ENCODE peak calls at places on chromosomes 4 and X, in four cellular contexts. T is heart right ventricle, V is AG04449, Q is Calu3. S is an unnamed sample.

GRCh38 chr4:119302073-119302832 is 19.7 kb downstream of the FABP2 start:
- DNase-seq in V (no peak), Q (no peak), T (no peak), S (no peak)

GRCh38 chr4:67483868-67484602 is 61.3 kb downstream of the CENPC start:
- DNase-seq in T (no peak), Q (no peak), V (peak), S (no peak)

GRCh38 chrX:139766545-139766983 is 58.6 kb upstream of the MCF2 start:
- DNase-seq in V (no peak), Q (no peak), T (no peak), S (no peak)

GRCh38 chr4:74555231-74555630 is 110.3 kb downstream of the AREG start:
- DNase-seq in T (no peak), Q (no peak), V (no peak), S (no peak)

GRCh38 chrX:22652596-22652995 is 347.2 kb upstream of the DDX53 start:
- DNase-seq in V (no peak), Q (peak), T (peak), S (no peak)

GRCh38 chrX:155857561-155857960 is 23.6 kb upstream of the VAMP7 start:
- DNase-seq in Q (peak), V (no peak), T (no peak), S (no peak)

GRCh38 chrX:106415276-106415895 is 196.4 kb upstream of the RADX start:
- DNase-seq in Q (peak), T (no peak), V (no peak), S (peak)

GRCh38 chr4:80129785-80130184 is 56.8 kb upstream of the ANTXR2 start:
- DNase-seq in V (no peak), T (no peak), Q (no peak), S (no peak)

GRCh38 chr4:71069063-71069462 is 75.6 kb downstream of the DCK start:
- DNase-seq in V (no peak), Q (no peak), T (no peak), S (no peak)

GRCh38 chr4:161828061-161828460 is 335.7 kb downstream of the FSTL5 start:
- DNase-seq in T (no peak), Q (no peak), V (no peak), S (no peak)

GRCh38 chr4:17613761-17614415 is 553 bp upstream of the MED28 start:
- DNase-seq in V (no peak), T (no peak), Q (peak), S (no peak)

GRCh38 chr4:33722254-33722653 is 2522.1 kb downstream of the ARAP2 start:
- DNase-seq in V (peak), Q (no peak), T (no peak), S (no peak)

GRCh38 chr4:54473077-54473545 is 184.6 kb upstream of the KIT start:
- DNase-seq in Q (no peak), T (no peak), V (no peak), S (no peak)

GRCh38 chrX:7127058-7127457 is 20.5 kb upstream of the STS start:
- DNase-seq in Q (no peak), V (no peak), T (no peak), S (no peak)

GRCh38 chrX:15055146-15055930 is 182.1 kb downstream of the MOSPD2 start:
- DNase-seq in V (peak), T (no peak), Q (no peak), S (no peak)

GRCh38 chr4:176187610-176188009 is 7.8 kb downstream of the SPATA4 start:
- DNase-seq in Q (no peak), V (no peak), T (no peak), S (no peak)

GRCh38 chr4:135418353-135418752 is 1216.8 kb upstream of the PABPC4L start:
- DNase-seq in T (no peak), Q (no peak), V (no peak), S (no peak)

GRCh38 chr4:110164251-110164650 is 34.2 kb downstream of the ELOVL6 start:
- DNase-seq in V (no peak), T (no peak), Q (no peak), S (no peak)

GRCh38 chr4:68077737-68078136 is 51.9 kb downstream of the TMPRSS11F start:
- DNase-seq in Q (no peak), T (no peak), V (no peak), S (no peak)

GRCh38 chr4:151331276-151332042 is 6.1 kb upstream of the SH3D19 start:
- DNase-seq in Q (no peak), T (no peak), V (no peak), S (no peak)

GRCh38 chr4:7041851-7042696 is 1.1 kb upstream of the TADA2B start:
- DNase-seq in V (no peak), T (peak), Q (peak), S (peak)

GRCh38 chrX:154797006-154797405 is 8.3 kb downstream of the MPP1 start:
- DNase-seq in T (no peak), V (no peak), Q (no peak), S (no peak)

GRCh38 chr4:150402968-150403367 is 179.0 kb upstream of the MAB21L2 start:
- DNase-seq in T (peak), V (no peak), Q (peak), S (no peak)

GRCh38 chr4:7727727-7728126 is 211.9 kb downstream of the AFAP1 start:
- DNase-seq in Q (no peak), V (no peak), T (no peak), S (no peak)

GRCh38 chr4:25552580-25553271 is 102.9 kb upstream of the SLC34A2 start:
- DNase-seq in T (peak), Q (peak), V (no peak), S (no peak)

GRCh38 chr4:2771264-2771663 is 15.1 kb upstream of the TNIP2 start:
- DNase-seq in Q (no peak), T (no peak), V (no peak), S (no peak)

GRCh38 chr4:80006935-80007744 is 65.9 kb downstream of the ANTXR2 start:
- DNase-seq in Q (no peak), T (no peak), V (no peak), S (no peak)

GRCh38 chr4:140257461-140258305 is 103.7 kb upstream of the MAML3 start:
- DNase-seq in V (no peak), T (no peak), Q (no peak), S (no peak)

GRCh38 chr4:31078661-31079060 is 358.5 kb downstream of the PCDH7 start:
- DNase-seq in V (no peak), T (no peak), Q (no peak), S (no peak)

GRCh38 chr4:174764105-174764729 is 64.8 kb downstream of the GLRA3 start:
- DNase-seq in V (peak), T (no peak), Q (no peak), S (no peak)

GRCh38 chr4:125388653-125389052 is 73.9 kb downstream of the FAT4 start:
- DNase-seq in V (peak), Q (no peak), T (no peak), S (no peak)

GRCh38 chrX:9416562-9417319 is 48.1 kb upstream of the TBL1X start:
- DNase-seq in T (no peak), Q (no peak), V (no peak), S (no peak)

GRCh38 chrX:114582264-114582632 is 1.6 kb upstream of the HTR2C start:
- DNase-seq in T (no peak), Q (no peak), V (no peak), S (no peak)

GRCh38 chrX:114581528-114582263 is 2.2 kb upstream of the HTR2C start:
- DNase-seq in Q (no peak), T (no peak), V (no peak), S (peak)

GRCh38 chrX:114582698-114583395 is 1.0 kb upstream of the HTR2C start:
- DNase-seq in Q (no peak), T (no peak), V (no peak), S (no peak)

GRCh38 chrX:114583646-114584433 is at the start of gene HTR2C:
- DNase-seq in T (no peak), Q (no peak), V (no peak), S (no peak)

GRCh38 chrX:114580336-114580735 is 3.5 kb upstream of the HTR2C start:
- DNase-seq in V (no peak), T (no peak), Q (no peak), S (no peak)
- TF ChIP-seq CTCF in V (no peak), T (no peak), Q (no peak), S (no peak)

DNA sequence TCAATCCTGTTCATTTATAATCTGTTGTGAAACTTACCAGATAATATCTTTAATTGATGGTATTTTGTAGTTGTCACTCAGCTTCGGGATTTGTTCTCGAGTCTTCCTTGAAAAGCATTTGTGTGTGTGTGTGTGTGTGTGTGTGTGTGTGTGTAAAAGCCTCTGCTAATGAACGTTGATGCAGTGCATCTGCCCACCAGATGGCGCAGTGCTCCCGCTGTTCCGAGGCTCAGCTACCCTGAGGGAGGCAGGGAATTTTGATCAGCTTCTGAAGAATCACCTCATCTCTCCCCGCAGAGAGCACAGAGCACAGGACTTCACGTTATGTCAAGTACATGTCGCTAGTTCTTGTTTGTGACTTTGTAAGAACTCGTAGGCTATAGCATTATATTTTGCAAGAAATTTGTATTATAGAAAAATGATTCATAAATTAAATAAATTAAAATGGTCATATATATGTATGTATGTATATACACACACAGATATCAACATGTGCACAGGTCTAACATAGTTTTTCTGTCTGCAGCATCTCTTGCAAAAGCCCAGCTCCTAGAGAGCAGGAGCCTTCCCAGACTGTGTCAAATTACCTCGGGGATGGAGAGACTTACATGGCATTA is 316.7 kb upstream of the IGFBP7 start:
- DNase-seq in V (peak), T (peak), Q (peak), S (peak)
- TF ChIP-seq CTCF in V (peak), T (peak), Q (no peak), S (peak)

GRCh38 chrX:86133761-86134160 is 14.5 kb upstream of the DACH2 start:
- DNase-seq in V (no peak), T (no peak), Q (no peak), S (no peak)
- TF ChIP-seq CTCF in V (peak), T (peak), Q (no peak), S (peak)

GRCh38 chrX:37753384-37753783 is 26.5 kb upstream of the CYBB start:
- DNase-seq in Q (no peak), T (no peak), V (no peak), S (no peak)
- TF ChIP-seq CTCF in Q (no peak), T (no peak), V (no peak), S (no peak)

GRCh38 chrX:121322159-121322558 is 274.7 kb downstream of the GLUD2 start:
- DNase-seq in T (no peak), V (no peak), Q (peak), S (no peak)
- TF ChIP-seq CTCF in T (no peak), V (no peak), Q (peak), S (no peak)

GRCh38 chrX:51182545-51182944 is 150.1 kb upstream of the NUDT10 start:
- DNase-seq in V (no peak), T (no peak), Q (no peak), S (peak)
- TF ChIP-seq CTCF in V (no peak), T (no peak), Q (no peak), S (no peak)